ENCODE peak calls at places on chromosomes 5 and 9, in six cellular contexts. Z, V, X, J, A and O are unnamed samples.

GRCh38 chr9:35789541-35789940 is 1.9 kb upstream of the NPR2 start:
- DNase-seq in Z (no peak), V (no peak), X (no peak), J (no peak), A (no peak), O (no peak)

GRCh38 chr9:26310294-26310693 is 582.3 kb downstream of the CAAP1 start:
- DNase-seq in Z (no peak), V (no peak), X (no peak), J (no peak), A (no peak), O (no peak)

GRCh38 chr5:25489834-25490538 is 845.2 kb upstream of the CDH10 start:
- DNase-seq in Z (no peak), V (peak), X (no peak), J (no peak), A (no peak), O (no peak)

GRCh38 chr9:70438341-70438924 is 24.0 kb upstream of the KLF9 start:
- DNase-seq in Z (no peak), V (no peak), X (peak), J (no peak), A (no peak), O (no peak)

GRCh38 chr5:143887302-143887638 is 75.3 kb downstream of the HMHB1 start:
- DNase-seq in Z (no peak), V (no peak), X (peak), J (no peak), A (no peak), O (no peak)

GRCh38 chr5:158807947-158808346 is 291.8 kb downstream of the EBF1 start:
- DNase-seq in Z (no peak), V (no peak), X (peak), J (no peak), A (no peak), O (no peak)

GRCh38 chr9:114423181-114423580 is 35.4 kb upstream of the AKNA start:
- DNase-seq in Z (no peak), V (no peak), X (no peak), J (no peak), A (no peak), O (no peak)

GRCh38 chr5:150489358-150490295 is 18.3 kb upstream of the NDST1 start:
- DNase-seq in Z (no peak), V (no peak), X (peak), J (no peak), A (no peak), O (no peak)

GRCh38 chr5:15539951-15540350 is 40.0 kb downstream of the FBXL7 start:
- DNase-seq in Z (no peak), V (no peak), X (no peak), J (no peak), A (no peak), O (no peak)

GRCh38 chr9:110049699-110050450 is 158.1 kb downstream of the C9orf152 start:
- DNase-seq in Z (no peak), V (no peak), X (no peak), J (no peak), A (no peak), O (no peak)